ENCODE peak calls at places on chromosomes 3 and 15, in five cellular contexts. One of them, this sample, is unnamed.

GRCh38 chr15:84983299-84983698 is 1.6 kb downstream of the PDE8A start:
- DNase-seq in neural progenitor cell: no peak
- DNase-seq in hepatocyte: no peak
- DNase-seq in MM.1S: no peak
- DNase-seq in cardiac muscle cell: no peak
- DNase-seq in this sample: no peak

GRCh38 chr15:90481023-90481422 is 48.7 kb upstream of the CRTC3 start:
- DNase-seq in neural progenitor cell: no peak
- DNase-seq in hepatocyte: no peak
- DNase-seq in MM.1S: no peak
- DNase-seq in cardiac muscle cell: peak
- DNase-seq in this sample: no peak

GRCh38 chr3:38984731-38985130 is 67.0 kb downstream of the SCN11A start:
- DNase-seq in neural progenitor cell: no peak
- DNase-seq in hepatocyte: no peak
- DNase-seq in MM.1S: no peak
- DNase-seq in cardiac muscle cell: no peak
- DNase-seq in this sample: no peak

GRCh38 chr15:57041416-57041815 is 123.0 kb downstream of the TCF12 start:
- DNase-seq in neural progenitor cell: no peak
- DNase-seq in hepatocyte: no peak
- DNase-seq in MM.1S: no peak
- DNase-seq in cardiac muscle cell: no peak
- DNase-seq in this sample: no peak

GRCh38 chr3:36394176-36394575 is 13.9 kb downstream of the STAC start:
- DNase-seq in neural progenitor cell: no peak
- DNase-seq in hepatocyte: no peak
- DNase-seq in MM.1S: no peak
- DNase-seq in cardiac muscle cell: peak
- DNase-seq in this sample: peak

GRCh38 chr3:58766587-58767282 is 100.2 kb upstream of the FAM3D start:
- DNase-seq in neural progenitor cell: no peak
- DNase-seq in hepatocyte: no peak
- DNase-seq in MM.1S: no peak
- DNase-seq in cardiac muscle cell: no peak
- DNase-seq in this sample: no peak

GRCh38 chr3:39064646-39065045 is 12.8 kb downstream of the WDR48 start:
- DNase-seq in neural progenitor cell: no peak
- DNase-seq in hepatocyte: no peak
- DNase-seq in MM.1S: no peak
- DNase-seq in cardiac muscle cell: no peak
- DNase-seq in this sample: peak

GRCh38 chr3:159877924-159878323 is 110.7 kb upstream of the IL12A start:
- DNase-seq in neural progenitor cell: no peak
- DNase-seq in hepatocyte: no peak
- DNase-seq in MM.1S: no peak
- DNase-seq in cardiac muscle cell: no peak
- DNase-seq in this sample: no peak

GRCh38 chr15:90836296-90836871 is 32.0 kb upstream of the FURIN start:
- DNase-seq in neural progenitor cell: no peak
- DNase-seq in hepatocyte: peak
- DNase-seq in MM.1S: no peak
- DNase-seq in cardiac muscle cell: peak
- DNase-seq in this sample: peak

GRCh38 chr3:42633544-42633943 is 20.0 kb upstream of the ZBTB47 start:
- DNase-seq in neural progenitor cell: no peak
- DNase-seq in hepatocyte: no peak
- DNase-seq in MM.1S: no peak
- DNase-seq in cardiac muscle cell: no peak
- DNase-seq in this sample: no peak

GRCh38 chr3:123143669-123144411 is 57.9 kb upstream of the SEC22A start:
- DNase-seq in neural progenitor cell: peak
- DNase-seq in hepatocyte: peak
- DNase-seq in MM.1S: no peak
- DNase-seq in cardiac muscle cell: no peak
- DNase-seq in this sample: no peak

GRCh38 chr3:11291808-11292207 is 19.6 kb downstream of the ATG7 start:
- DNase-seq in neural progenitor cell: no peak
- DNase-seq in hepatocyte: no peak
- DNase-seq in MM.1S: no peak
- DNase-seq in cardiac muscle cell: no peak
- DNase-seq in this sample: no peak

DNA sequence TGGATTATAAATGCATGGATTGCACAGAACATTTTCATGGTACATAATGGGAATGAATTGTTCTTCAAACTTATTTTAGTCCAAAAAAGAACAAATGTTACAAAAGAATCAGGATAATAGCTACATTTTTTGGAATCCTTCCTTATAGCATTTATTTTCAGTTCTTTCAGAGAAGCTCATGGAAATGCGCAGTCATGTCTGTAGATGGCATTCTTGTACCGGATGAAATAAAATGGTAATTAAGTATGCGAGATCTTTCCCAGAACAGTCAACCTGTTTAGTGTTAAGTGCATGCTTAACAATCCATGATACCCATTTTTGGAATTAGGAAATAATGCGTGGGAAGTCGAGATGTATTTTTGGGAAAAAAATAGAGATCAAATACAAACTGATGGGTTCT is 38.2 kb upstream of the GOLGA8B start:
- DNase-seq in neural progenitor cell: no peak
- DNase-seq in hepatocyte: no peak
- DNase-seq in MM.1S: no peak
- DNase-seq in cardiac muscle cell: peak
- DNase-seq in this sample: no peak
- TF ChIP-seq CTCF in neural progenitor cell: peak
- TF ChIP-seq CTCF in hepatocyte: peak
- TF ChIP-seq CTCF in MM.1S: no peak
- TF ChIP-seq CTCF in cardiac muscle cell: no peak
- TF ChIP-seq CTCF in this sample: peak

GRCh38 chr3:187295635-187296034 is 4.1 kb upstream of the MASP1 start:
- DNase-seq in neural progenitor cell: peak
- DNase-seq in hepatocyte: no peak
- DNase-seq in MM.1S: no peak
- DNase-seq in cardiac muscle cell: no peak
- DNase-seq in this sample: no peak
- TF ChIP-seq CTCF in neural progenitor cell: peak
- TF ChIP-seq CTCF in hepatocyte: peak
- TF ChIP-seq CTCF in MM.1S: peak
- TF ChIP-seq CTCF in cardiac muscle cell: peak
- TF ChIP-seq CTCF in this sample: no peak

GRCh38 chr15:47119349-47119748 is 598.0 kb upstream of the SEMA6D start:
- DNase-seq in neural progenitor cell: no peak
- DNase-seq in hepatocyte: no peak
- DNase-seq in MM.1S: no peak
- DNase-seq in cardiac muscle cell: no peak
- DNase-seq in this sample: no peak

GRCh38 chr15:47116698-47117097 is 600.6 kb upstream of the SEMA6D start:
- DNase-seq in neural progenitor cell: no peak
- DNase-seq in hepatocyte: no peak
- DNase-seq in MM.1S: no peak
- DNase-seq in cardiac muscle cell: no peak
- DNase-seq in this sample: no peak
- TF ChIP-seq CTCF in neural progenitor cell: no peak
- TF ChIP-seq CTCF in hepatocyte: no peak
- TF ChIP-seq CTCF in MM.1S: no peak
- TF ChIP-seq CTCF in cardiac muscle cell: no peak
- TF ChIP-seq CTCF in this sample: no peak

DNA sequence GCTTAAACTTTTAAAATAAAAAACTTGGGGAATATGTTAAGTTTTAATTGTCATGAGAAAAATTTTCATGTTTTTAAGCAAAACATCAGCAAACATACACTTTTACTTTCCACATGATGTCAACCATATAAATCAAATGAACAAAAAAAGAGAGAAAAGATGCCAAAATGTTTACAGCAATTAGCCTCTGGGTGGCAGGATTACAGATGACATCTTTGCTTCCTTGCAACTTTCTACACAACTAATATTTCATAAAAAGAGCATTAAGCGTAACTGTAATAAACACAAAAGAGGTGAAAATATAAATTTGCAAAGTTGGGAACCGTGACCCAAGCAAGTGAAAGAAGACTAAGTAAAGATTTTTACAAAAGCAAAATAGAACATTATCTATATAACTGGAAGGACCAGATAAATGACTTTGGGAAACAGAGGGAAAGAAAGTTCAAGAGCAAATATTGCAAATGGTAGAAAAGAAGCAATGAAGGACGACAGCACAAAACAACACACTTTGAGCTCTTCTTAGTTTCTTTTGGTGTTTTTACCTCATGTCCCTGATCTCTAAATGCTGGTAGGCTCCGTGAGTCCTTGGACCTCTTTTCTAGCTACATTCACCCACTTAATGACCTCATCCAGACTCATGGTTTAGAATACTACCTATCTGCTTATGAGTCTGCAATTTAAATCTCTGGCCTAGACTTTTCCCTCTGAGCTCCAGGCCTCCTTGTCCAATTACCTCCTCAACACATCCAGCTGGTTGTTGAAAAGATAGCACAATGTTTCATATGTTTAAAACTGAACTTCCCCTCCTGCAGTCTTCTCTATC is 9.4 kb downstream of the TP53BP1 start:
- DNase-seq in neural progenitor cell: no peak
- DNase-seq in hepatocyte: no peak
- DNase-seq in MM.1S: no peak
- DNase-seq in cardiac muscle cell: peak
- DNase-seq in this sample: no peak
- TF ChIP-seq CTCF in neural progenitor cell: peak
- TF ChIP-seq CTCF in hepatocyte: peak
- TF ChIP-seq CTCF in MM.1S: peak
- TF ChIP-seq CTCF in cardiac muscle cell: peak
- TF ChIP-seq CTCF in this sample: peak

DNA sequence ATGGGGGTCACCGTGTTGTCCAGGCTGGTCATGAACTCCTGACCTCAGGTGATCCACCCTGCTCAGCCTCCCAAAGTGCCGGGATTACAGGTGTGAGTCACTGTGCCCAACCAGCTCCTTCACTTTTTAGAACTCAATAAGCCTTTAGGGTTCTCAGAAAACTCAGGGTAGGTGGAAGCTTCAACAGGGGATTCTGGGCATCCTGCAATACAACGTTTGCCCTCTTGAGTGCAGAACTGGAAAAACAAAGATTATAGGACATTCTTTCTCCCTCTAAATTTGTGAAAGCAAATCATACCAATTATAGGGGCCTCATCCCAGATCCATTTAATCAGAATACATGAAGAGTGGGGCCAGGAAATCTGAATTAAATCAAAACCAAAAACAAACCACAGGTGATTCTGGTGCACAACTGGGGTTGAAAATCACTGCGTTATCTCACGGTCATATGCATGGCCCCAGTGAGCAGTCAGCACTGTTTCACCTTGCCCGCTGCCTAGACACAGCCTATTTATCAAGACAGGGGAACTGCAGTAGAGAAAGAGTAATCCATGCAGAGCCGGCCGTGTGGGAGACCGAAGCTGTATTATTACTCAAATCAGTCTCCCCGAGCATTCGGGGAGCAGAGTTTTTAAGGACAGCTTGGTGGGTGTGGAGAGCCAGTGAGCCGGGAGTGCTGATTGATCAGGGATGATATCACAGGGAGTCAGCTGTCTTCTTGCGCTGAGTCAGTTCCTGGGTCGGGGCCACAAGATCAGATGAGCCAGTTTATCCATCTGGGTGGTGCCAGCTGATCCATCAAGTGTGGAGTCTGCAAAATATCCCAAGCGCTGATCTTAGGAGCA is 58.4 kb downstream of the TMEM44 start:
- DNase-seq in neural progenitor cell: no peak
- DNase-seq in hepatocyte: no peak
- DNase-seq in MM.1S: no peak
- DNase-seq in cardiac muscle cell: peak
- DNase-seq in this sample: no peak
- TF ChIP-seq CTCF in neural progenitor cell: no peak
- TF ChIP-seq CTCF in hepatocyte: no peak
- TF ChIP-seq CTCF in MM.1S: no peak
- TF ChIP-seq CTCF in cardiac muscle cell: peak
- TF ChIP-seq CTCF in this sample: peak

GRCh38 chr15:78571382-78571781 is 6.1 kb downstream of the CHRNA5 start:
- DNase-seq in neural progenitor cell: no peak
- DNase-seq in hepatocyte: no peak
- DNase-seq in MM.1S: no peak
- DNase-seq in cardiac muscle cell: no peak
- DNase-seq in this sample: no peak

GRCh38 chr15:78574944-78575343 is 9.6 kb downstream of the CHRNA5 start:
- DNase-seq in neural progenitor cell: no peak
- DNase-seq in hepatocyte: no peak
- DNase-seq in MM.1S: no peak
- DNase-seq in cardiac muscle cell: no peak
- DNase-seq in this sample: no peak

GRCh38 chr15:78565951-78566774 is 843 bp downstream of the CHRNA5 start:
- DNase-seq in neural progenitor cell: peak
- DNase-seq in hepatocyte: peak
- DNase-seq in MM.1S: peak
- DNase-seq in cardiac muscle cell: peak
- DNase-seq in this sample: no peak

GRCh38 chr15:78567541-78567940 is 2.2 kb downstream of the CHRNA5 start:
- DNase-seq in neural progenitor cell: no peak
- DNase-seq in hepatocyte: no peak
- DNase-seq in MM.1S: no peak
- DNase-seq in cardiac muscle cell: no peak
- DNase-seq in this sample: no peak

DNA sequence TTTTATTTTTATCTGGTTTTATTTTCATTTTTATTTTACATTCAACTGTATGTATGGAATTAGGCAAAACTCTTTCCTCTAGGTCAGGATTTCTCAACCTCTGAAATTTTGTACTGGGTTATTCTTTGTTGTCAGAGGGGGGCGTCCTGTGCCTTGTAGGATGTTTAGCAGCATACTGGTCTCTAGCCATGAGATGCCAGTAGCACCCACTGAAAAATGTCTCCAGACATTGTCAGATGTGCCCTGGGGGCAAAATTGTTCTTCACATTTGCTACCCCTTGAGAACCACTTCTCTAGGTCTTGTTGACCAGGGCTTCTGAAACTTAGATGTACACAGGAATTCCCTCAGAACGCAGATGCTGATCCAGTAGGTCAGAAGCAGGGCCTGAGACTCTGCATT is 5.4 kb downstream of the CHRNA5 start:
- DNase-seq in neural progenitor cell: no peak
- DNase-seq in hepatocyte: no peak
- DNase-seq in MM.1S: no peak
- DNase-seq in cardiac muscle cell: no peak
- DNase-seq in this sample: no peak
- TF ChIP-seq CTCF in neural progenitor cell: no peak
- TF ChIP-seq CTCF in hepatocyte: no peak
- TF ChIP-seq CTCF in MM.1S: no peak
- TF ChIP-seq CTCF in cardiac muscle cell: no peak
- TF ChIP-seq CTCF in this sample: no peak

GRCh38 chr15:58221591-58222241 is 83.5 kb downstream of the AQP9 start:
- DNase-seq in neural progenitor cell: peak
- DNase-seq in hepatocyte: no peak
- DNase-seq in MM.1S: peak
- DNase-seq in cardiac muscle cell: peak
- DNase-seq in this sample: no peak
- TF ChIP-seq CTCF in neural progenitor cell: peak
- TF ChIP-seq CTCF in hepatocyte: peak
- TF ChIP-seq CTCF in MM.1S: peak
- TF ChIP-seq CTCF in cardiac muscle cell: peak
- TF ChIP-seq CTCF in this sample: peak

GRCh38 chr15:86445750-86446149 is 366.1 kb downstream of the AGBL1 start:
- DNase-seq in neural progenitor cell: no peak
- DNase-seq in hepatocyte: no peak
- DNase-seq in MM.1S: no peak
- DNase-seq in cardiac muscle cell: no peak
- DNase-seq in this sample: no peak

GRCh38 chr15:86439614-86440013 is 359.9 kb downstream of the AGBL1 start:
- DNase-seq in neural progenitor cell: no peak
- DNase-seq in hepatocyte: peak
- DNase-seq in MM.1S: no peak
- DNase-seq in cardiac muscle cell: no peak
- DNase-seq in this sample: no peak

GRCh38 chr15:86444527-86444926 is 364.9 kb downstream of the AGBL1 start:
- DNase-seq in neural progenitor cell: peak
- DNase-seq in hepatocyte: peak
- DNase-seq in MM.1S: no peak
- DNase-seq in cardiac muscle cell: no peak
- DNase-seq in this sample: no peak
- TF ChIP-seq CTCF in neural progenitor cell: no peak
- TF ChIP-seq CTCF in hepatocyte: no peak
- TF ChIP-seq CTCF in MM.1S: no peak
- TF ChIP-seq CTCF in cardiac muscle cell: no peak
- TF ChIP-seq CTCF in this sample: no peak

This sample was measured in AG09309.